ENCODE peak calls at places on chromosomes 6 and 20, in eight cellular contexts. One of them, this sample, is unnamed.

GRCh38 chr20:59831901-59832240 is 101.6 kb downstream of the SYCP2 start:
- DNase-seq in hepatocyte: peak; percentile 6
- DNase-seq in MCF 10A: no peak
- DNase-seq in astrocyte of the spinal cord: no peak
- DNase-seq in GM12878: no peak
- DNase-seq in left ventricle myocardium inferior: peak; percentile 25
- DNase-seq in GM13977: no peak
- DNase-seq in pancreas: no peak
- DNase-seq in this sample: no peak

GRCh38 chr20:6636209-6637159 is 131.0 kb upstream of the BMP2 start:
- DNase-seq in GM13977: no peak
- DNase-seq in left ventricle myocardium inferior: no peak
- DNase-seq in hepatocyte: peak; percentile 81
- DNase-seq in astrocyte of the spinal cord: peak; percentile 78
- DNase-seq in MCF 10A: peak; percentile 80
- DNase-seq in pancreas: no peak
- DNase-seq in GM12878: no peak
- DNase-seq in this sample: peak; percentile 75

GRCh38 chr20:11457476-11457875 is 460.2 kb upstream of the BTBD3 start:
- DNase-seq in GM13977: no peak
- DNase-seq in GM12878: no peak
- DNase-seq in hepatocyte: no peak
- DNase-seq in MCF 10A: peak; percentile 47
- DNase-seq in astrocyte of the spinal cord: peak; percentile 48
- DNase-seq in left ventricle myocardium inferior: no peak
- DNase-seq in pancreas: no peak
- DNase-seq in this sample: no peak

GRCh38 chr6:133551436-133551835 is 310.3 kb downstream of the EYA4 start:
- DNase-seq in MCF 10A: no peak
- DNase-seq in left ventricle myocardium inferior: no peak
- DNase-seq in pancreas: no peak
- DNase-seq in GM13977: no peak
- DNase-seq in hepatocyte: no peak
- DNase-seq in GM12878: no peak
- DNase-seq in astrocyte of the spinal cord: no peak
- DNase-seq in this sample: no peak

GRCh38 chr6:103284835-103285234 is 1574.9 kb downstream of the HACE1 start:
- DNase-seq in GM12878: no peak
- DNase-seq in hepatocyte: no peak
- DNase-seq in MCF 10A: no peak
- DNase-seq in pancreas: no peak
- DNase-seq in astrocyte of the spinal cord: no peak
- DNase-seq in GM13977: no peak
- DNase-seq in left ventricle myocardium inferior: no peak
- DNase-seq in this sample: no peak

GRCh38 chr6:1686117-1687098 is 76.7 kb downstream of the FOXC1 start:
- DNase-seq in MCF 10A: peak; percentile 96
- DNase-seq in GM12878: no peak
- DNase-seq in hepatocyte: no peak
- DNase-seq in astrocyte of the spinal cord: peak; percentile 96
- DNase-seq in pancreas: no peak
- DNase-seq in left ventricle myocardium inferior: peak; percentile 21
- DNase-seq in GM13977: no peak
- DNase-seq in this sample: peak; percentile 87

GRCh38 chr20:17967595-17968365 is 814 bp downstream of the SNX5 start:
- DNase-seq in GM13977: no peak
- DNase-seq in hepatocyte: no peak
- DNase-seq in left ventricle myocardium inferior: no peak
- DNase-seq in GM12878: no peak
- DNase-seq in astrocyte of the spinal cord: peak; percentile 59
- DNase-seq in pancreas: no peak
- DNase-seq in MCF 10A: peak; percentile 56
- DNase-seq in this sample: no peak

GRCh38 chr6:108632441-108632840 is 71.7 kb downstream of the FOXO3 start:
- DNase-seq in hepatocyte: no peak
- DNase-seq in GM13977: no peak
- DNase-seq in left ventricle myocardium inferior: no peak
- DNase-seq in astrocyte of the spinal cord: no peak
- DNase-seq in MCF 10A: no peak
- DNase-seq in GM12878: no peak
- DNase-seq in pancreas: no peak
- DNase-seq in this sample: no peak

GRCh38 chr6:110822248-110822647 is 7.0 kb upstream of the CDK19 start:
- DNase-seq in astrocyte of the spinal cord: no peak
- DNase-seq in GM12878: no peak
- DNase-seq in MCF 10A: peak; percentile 20
- DNase-seq in GM13977: no peak
- DNase-seq in left ventricle myocardium inferior: no peak
- DNase-seq in pancreas: no peak
- DNase-seq in hepatocyte: no peak
- DNase-seq in this sample: no peak

GRCh38 chr6:156662025-156662445 is 115.1 kb upstream of the ARID1B start:
- DNase-seq in hepatocyte: peak; percentile 91
- DNase-seq in pancreas: peak; percentile 41
- DNase-seq in GM12878: no peak
- DNase-seq in astrocyte of the spinal cord: no peak
- DNase-seq in MCF 10A: peak; percentile 66
- DNase-seq in GM13977: peak; percentile 45
- DNase-seq in left ventricle myocardium inferior: no peak
- DNase-seq in this sample: no peak

GRCh38 chr6:142891454-142891853 is 53.5 kb downstream of the HIVEP2 start:
- DNase-seq in MCF 10A: no peak
- DNase-seq in GM13977: no peak
- DNase-seq in hepatocyte: no peak
- DNase-seq in astrocyte of the spinal cord: no peak
- DNase-seq in GM12878: no peak
- DNase-seq in left ventricle myocardium inferior: no peak
- DNase-seq in pancreas: no peak
- DNase-seq in this sample: no peak

GRCh38 chr20:24995741-24996448 is 3.3 kb upstream of the APMAP start:
- DNase-seq in GM13977: no peak
- DNase-seq in GM12878: no peak
- DNase-seq in MCF 10A: peak; percentile 30
- DNase-seq in pancreas: no peak
- DNase-seq in hepatocyte: no peak
- DNase-seq in astrocyte of the spinal cord: peak; percentile 5
- DNase-seq in left ventricle myocardium inferior: no peak
- DNase-seq in this sample: no peak

GRCh38 chr20:61965606-61966491 is 99.8 kb downstream of the TAF4 start:
- DNase-seq in left ventricle myocardium inferior: no peak
- DNase-seq in GM13977: no peak
- DNase-seq in hepatocyte: no peak
- DNase-seq in GM12878: no peak
- DNase-seq in MCF 10A: no peak
- DNase-seq in astrocyte of the spinal cord: no peak
- DNase-seq in pancreas: no peak
- DNase-seq in this sample: no peak

GRCh38 chr20:46013826-46014516 is 5.3 kb downstream of the MMP9 start:
- DNase-seq in astrocyte of the spinal cord: peak; percentile 26
- DNase-seq in GM12878: no peak
- DNase-seq in GM13977: peak; percentile 89
- DNase-seq in hepatocyte: peak; percentile 84
- DNase-seq in pancreas: peak; percentile 60
- DNase-seq in left ventricle myocardium inferior: no peak
- DNase-seq in MCF 10A: peak; percentile 52
- DNase-seq in this sample: peak; percentile 83

GRCh38 chr6:18081025-18081668 is 41.3 kb downstream of the NHLRC1 start:
- DNase-seq in pancreas: no peak
- DNase-seq in GM12878: no peak
- DNase-seq in astrocyte of the spinal cord: no peak
- DNase-seq in hepatocyte: no peak
- DNase-seq in left ventricle myocardium inferior: no peak
- DNase-seq in GM13977: no peak
- DNase-seq in MCF 10A: no peak
- DNase-seq in this sample: no peak

GRCh38 chr6:112218563-112218962 is 35.8 kb downstream of the LAMA4 start:
- DNase-seq in astrocyte of the spinal cord: peak; percentile 61
- DNase-seq in pancreas: no peak
- DNase-seq in left ventricle myocardium inferior: peak; percentile 74
- DNase-seq in hepatocyte: no peak
- DNase-seq in GM13977: no peak
- DNase-seq in GM12878: no peak
- DNase-seq in MCF 10A: peak; percentile 97
- DNase-seq in this sample: no peak

GRCh38 chr6:163340201-163340887 is 74.2 kb upstream of the QKI start:
- DNase-seq in GM12878: no peak
- DNase-seq in left ventricle myocardium inferior: no peak
- DNase-seq in hepatocyte: no peak
- DNase-seq in pancreas: no peak
- DNase-seq in GM13977: no peak
- DNase-seq in astrocyte of the spinal cord: no peak
- DNase-seq in MCF 10A: no peak
- DNase-seq in this sample: no peak
- TF ChIP-seq CTCF in GM12878: no peak
- TF ChIP-seq CTCF in left ventricle myocardium inferior: no peak
- TF ChIP-seq CTCF in hepatocyte: no peak
- TF ChIP-seq CTCF in pancreas: no peak
- TF ChIP-seq CTCF in GM13977: no peak
- TF ChIP-seq CTCF in astrocyte of the spinal cord: peak; percentile 8
- TF ChIP-seq CTCF in MCF 10A: no peak
- TF ChIP-seq CTCF in this sample: no peak

GRCh38 chr6:23754197-23754596 is 371.8 kb upstream of the NRSN1 start:
- DNase-seq in MCF 10A: peak; percentile 2
- DNase-seq in astrocyte of the spinal cord: no peak
- DNase-seq in hepatocyte: no peak
- DNase-seq in left ventricle myocardium inferior: no peak
- DNase-seq in pancreas: no peak
- DNase-seq in GM12878: no peak
- DNase-seq in GM13977: no peak
- DNase-seq in this sample: no peak
- TF ChIP-seq CTCF in MCF 10A: peak; percentile 6
- TF ChIP-seq CTCF in astrocyte of the spinal cord: peak; percentile 5
- TF ChIP-seq CTCF in hepatocyte: peak; percentile 26
- TF ChIP-seq CTCF in left ventricle myocardium inferior: no peak
- TF ChIP-seq CTCF in pancreas: no peak
- TF ChIP-seq CTCF in GM12878: no peak
- TF ChIP-seq CTCF in GM13977: no peak
- TF ChIP-seq CTCF in this sample: no peak

GRCh38 chr20:52192296-52193007 is 873 bp upstream of the ZFP64 start:
- DNase-seq in MCF 10A: peak; percentile 53
- DNase-seq in hepatocyte: no peak
- DNase-seq in left ventricle myocardium inferior: peak; percentile 45
- DNase-seq in astrocyte of the spinal cord: peak; percentile 6
- DNase-seq in pancreas: no peak
- DNase-seq in GM13977: peak; percentile 66
- DNase-seq in GM12878: peak; percentile 35
- DNase-seq in this sample: peak; percentile 50
- TF ChIP-seq CTCF in MCF 10A: peak; percentile 14
- TF ChIP-seq CTCF in hepatocyte: no peak
- TF ChIP-seq CTCF in left ventricle myocardium inferior: peak; percentile 41
- TF ChIP-seq CTCF in astrocyte of the spinal cord: peak; percentile 14
- TF ChIP-seq CTCF in pancreas: no peak
- TF ChIP-seq CTCF in GM13977: peak; percentile 47
- TF ChIP-seq CTCF in GM12878: peak; percentile 48
- TF ChIP-seq CTCF in this sample: no peak

DNA sequence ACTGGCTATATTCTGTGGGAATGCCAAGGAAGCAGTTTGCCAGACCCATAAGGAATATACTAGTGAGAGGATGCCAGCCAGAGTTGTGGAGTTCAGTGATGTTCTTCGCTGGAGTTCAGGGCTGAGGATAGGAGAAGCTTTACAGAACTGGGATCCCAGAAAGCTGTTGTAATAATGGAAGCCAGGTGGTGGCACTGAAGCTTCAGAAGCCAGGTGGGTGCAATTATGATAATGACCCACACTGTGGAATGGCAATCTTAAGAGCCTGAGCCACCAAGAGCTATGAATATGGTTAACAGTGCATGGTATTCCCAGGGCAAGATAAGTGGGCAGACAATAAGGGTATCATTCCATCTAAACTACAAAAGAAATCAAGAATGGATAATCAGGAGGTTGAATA is 25.1 kb upstream of the ENPP1 start:
- DNase-seq in left ventricle myocardium inferior: no peak
- DNase-seq in pancreas: no peak
- DNase-seq in GM13977: no peak
- DNase-seq in MCF 10A: peak; percentile 23
- DNase-seq in hepatocyte: peak; percentile 32
- DNase-seq in GM12878: no peak
- DNase-seq in astrocyte of the spinal cord: no peak
- DNase-seq in this sample: no peak
- TF ChIP-seq CTCF in left ventricle myocardium inferior: peak; percentile 34
- TF ChIP-seq CTCF in pancreas: no peak
- TF ChIP-seq CTCF in GM13977: no peak
- TF ChIP-seq CTCF in MCF 10A: no peak
- TF ChIP-seq CTCF in hepatocyte: peak; percentile 29
- TF ChIP-seq CTCF in GM12878: no peak
- TF ChIP-seq CTCF in astrocyte of the spinal cord: no peak
- TF ChIP-seq CTCF in this sample: no peak

GRCh38 chr6:5946701-5947100 is 60.0 kb downstream of the NRN1 start:
- DNase-seq in GM13977: no peak
- DNase-seq in astrocyte of the spinal cord: no peak
- DNase-seq in MCF 10A: no peak
- DNase-seq in GM12878: no peak
- DNase-seq in left ventricle myocardium inferior: no peak
- DNase-seq in pancreas: no peak
- DNase-seq in hepatocyte: no peak
- DNase-seq in this sample: no peak

GRCh38 chr6:5946181-5946580 is 60.5 kb downstream of the NRN1 start:
- DNase-seq in hepatocyte: no peak
- DNase-seq in MCF 10A: no peak
- DNase-seq in left ventricle myocardium inferior: no peak
- DNase-seq in GM13977: no peak
- DNase-seq in GM12878: no peak
- DNase-seq in astrocyte of the spinal cord: no peak
- DNase-seq in pancreas: no peak
- DNase-seq in this sample: no peak

DNA sequence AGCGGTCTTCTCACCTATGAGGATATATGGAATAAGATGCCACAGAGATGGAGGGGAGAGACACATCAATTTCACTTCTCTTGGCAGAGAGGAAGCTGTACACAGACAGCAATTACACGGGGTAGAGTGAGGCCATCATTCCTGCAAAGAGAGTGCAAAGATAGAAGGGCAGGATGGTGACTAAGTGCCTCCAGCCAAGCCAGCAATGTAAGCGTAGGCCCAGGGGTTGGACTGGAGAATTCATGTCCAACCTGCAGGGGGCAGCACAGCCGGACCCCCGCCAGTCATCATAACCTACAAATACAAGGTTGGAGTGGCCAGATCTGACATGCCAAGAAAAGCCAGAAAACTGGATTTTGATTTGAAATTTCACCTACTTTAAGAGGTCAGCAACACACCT is 56.3 kb downstream of the NRN1 start:
- DNase-seq in left ventricle myocardium inferior: no peak
- DNase-seq in GM12878: no peak
- DNase-seq in MCF 10A: peak; percentile 36
- DNase-seq in GM13977: peak; percentile 28
- DNase-seq in pancreas: no peak
- DNase-seq in hepatocyte: no peak
- DNase-seq in astrocyte of the spinal cord: peak; percentile 35
- DNase-seq in this sample: no peak
- TF ChIP-seq CTCF in left ventricle myocardium inferior: peak; percentile 65
- TF ChIP-seq CTCF in GM12878: peak; percentile 66
- TF ChIP-seq CTCF in MCF 10A: peak; percentile 24
- TF ChIP-seq CTCF in GM13977: peak; percentile 57
- TF ChIP-seq CTCF in pancreas: no peak
- TF ChIP-seq CTCF in hepatocyte: peak; percentile 24
- TF ChIP-seq CTCF in astrocyte of the spinal cord: peak; percentile 50
- TF ChIP-seq CTCF in this sample: no peak

GRCh38 chr6:125631165-125631564 is 118.3 kb upstream of the HEY2 start:
- DNase-seq in hepatocyte: no peak
- DNase-seq in pancreas: no peak
- DNase-seq in GM12878: no peak
- DNase-seq in left ventricle myocardium inferior: no peak
- DNase-seq in MCF 10A: no peak
- DNase-seq in GM13977: no peak
- DNase-seq in astrocyte of the spinal cord: no peak
- DNase-seq in this sample: no peak
- TF ChIP-seq CTCF in hepatocyte: no peak
- TF ChIP-seq CTCF in pancreas: no peak
- TF ChIP-seq CTCF in GM12878: no peak
- TF ChIP-seq CTCF in left ventricle myocardium inferior: no peak
- TF ChIP-seq CTCF in MCF 10A: no peak
- TF ChIP-seq CTCF in GM13977: no peak
- TF ChIP-seq CTCF in astrocyte of the spinal cord: no peak
- TF ChIP-seq CTCF in this sample: no peak